ENCODE peak calls at places on chromosomes 6 and 20, in six cellular contexts. U is pancreas, O is endodermal cell, K is A549, Z is PC-3, T is ascending aorta. H is an unnamed sample.

GRCh38 chr6:28137458-28138020 is 4.1 kb upstream of the ZKSCAN8 start:
- DNase-seq in Z (no peak), U (no peak), K (no peak), T (no peak), O (no peak), H (no peak)

GRCh38 chr20:4814696-4815252 is 93.1 kb downstream of the PRND start:
- DNase-seq in Z (no peak), T (peak), K (no peak), O (no peak), U (peak), H (no peak)

GRCh38 chr20:43744966-43745733 is 18.3 kb upstream of the GTSF1L start:
- DNase-seq in K (no peak), U (peak), Z (no peak), O (peak), T (no peak), H (no peak)

GRCh38 chr6:127340171-127340570 is 3.2 kb downstream of the ECHDC1 start:
- DNase-seq in O (no peak), K (no peak), T (no peak), Z (no peak), U (no peak), H (no peak)

GRCh38 chr6:128244751-128245405 is 275.5 kb downstream of the PTPRK start:
- DNase-seq in U (no peak), O (no peak), Z (no peak), T (no peak), K (no peak), H (no peak)

GRCh38 chr6:35755525-35755924 is 18.7 kb downstream of the ARMC12 start:
- DNase-seq in U (no peak), O (no peak), K (no peak), Z (no peak), T (no peak), H (no peak)

GRCh38 chr6:424741-425417 is 33.3 kb downstream of the IRF4 start:
- DNase-seq in Z (no peak), O (no peak), T (no peak), U (no peak), K (no peak), H (no peak)

GRCh38 chr6:23659125-23659524 is 466.9 kb upstream of the NRSN1 start:
- DNase-seq in U (no peak), T (no peak), K (no peak), O (peak), Z (peak), H (peak)

GRCh38 chr6:121443953-121444590 is 8.6 kb downstream of the GJA1 start:
- DNase-seq in T (no peak), Z (no peak), U (no peak), K (no peak), O (no peak), H (no peak)

GRCh38 chr6:121439456-121440250 is 4.2 kb downstream of the GJA1 start:
- DNase-seq in U (no peak), O (no peak), K (no peak), T (no peak), Z (no peak), H (no peak)

GRCh38 chr6:121437861-121438651 is 2.6 kb downstream of the GJA1 start:
- DNase-seq in Z (peak), K (peak), T (peak), U (peak), O (peak), H (peak)

GRCh38 chr6:121441477-121441876 is 6.0 kb downstream of the GJA1 start:
- DNase-seq in K (no peak), O (no peak), U (no peak), Z (no peak), T (no peak), H (no peak)

GRCh38 chr6:121442591-121442990 is 7.1 kb downstream of the GJA1 start:
- DNase-seq in T (no peak), Z (no peak), O (no peak), U (no peak), K (no peak), H (peak)
- H3K4me3 ChIP-seq in T (peak), Z (no peak), O (peak), U (no peak), K (no peak), H (no peak)

DNA sequence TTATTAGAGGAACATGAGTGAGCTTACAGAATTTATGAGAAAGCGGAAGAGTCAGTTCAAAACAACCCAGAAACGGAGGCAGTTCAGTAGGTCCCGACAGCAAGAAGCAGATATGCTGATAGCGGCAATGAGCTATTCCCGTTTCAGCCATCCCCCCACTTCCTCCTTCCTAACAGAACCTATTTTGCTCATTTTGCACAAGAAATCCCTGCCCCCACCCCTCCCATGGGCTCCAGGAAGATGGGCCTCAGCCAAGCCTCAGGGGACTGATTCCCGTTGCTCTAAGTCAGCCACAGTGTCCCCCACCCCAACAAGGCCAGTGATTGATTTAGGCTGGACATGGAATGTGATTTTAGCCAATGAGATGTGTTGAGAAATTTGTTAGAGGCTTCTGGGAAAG is 157.5 kb downstream of the CEBPB start:
- DNase-seq in U (no peak), T (peak), O (peak), K (no peak), Z (no peak), H (peak)
- TF ChIP-seq CTCF in U (no peak), T (no peak), O (no peak), K (no peak), Z (no peak), H (no peak)

GRCh38 chr6:14622878-14623542 is 505.4 kb downstream of the CD83 start:
- DNase-seq in O (no peak), U (no peak), K (no peak), T (no peak), Z (no peak), H (no peak)

GRCh38 chr6:14621518-14621917 is 503.9 kb downstream of the CD83 start:
- DNase-seq in O (no peak), U (no peak), K (no peak), T (no peak), Z (no peak), H (peak)

GRCh38 chr6:14630136-14630535 is 512.6 kb downstream of the CD83 start:
- DNase-seq in K (no peak), T (no peak), U (no peak), Z (no peak), O (no peak), H (no peak)

GRCh38 chr6:14622135-14622534 is 504.6 kb downstream of the CD83 start:
- DNase-seq in T (no peak), O (no peak), U (peak), Z (no peak), K (peak), H (no peak)

GRCh38 chr6:14625173-14625895 is 507.8 kb downstream of the CD83 start:
- DNase-seq in K (no peak), T (no peak), U (no peak), O (no peak), Z (no peak), H (no peak)
- H3K27ac ChIP-seq in K (no peak), T (no peak), U (no peak), O (no peak), Z (no peak), H (no peak)

GRCh38 chr6:138970159-138970558 is 17.9 kb downstream of the REPS1 start:
- DNase-seq in T (no peak), U (no peak), Z (peak), O (no peak), K (no peak), H (no peak)

GRCh38 chr6:138970856-138971425 is 17.1 kb downstream of the REPS1 start:
- DNase-seq in O (no peak), K (no peak), Z (peak), T (peak), U (no peak), H (peak)

GRCh38 chr6:138971601-138972000 is 16.5 kb downstream of the REPS1 start:
- DNase-seq in U (no peak), K (no peak), O (peak), T (no peak), Z (no peak), H (no peak)

GRCh38 chr6:138973481-138974140 is 14.4 kb downstream of the REPS1 start:
- DNase-seq in O (no peak), K (no peak), U (no peak), T (no peak), Z (peak), H (peak)

GRCh38 chr6:138972226-138972665 is 15.8 kb downstream of the REPS1 start:
- DNase-seq in O (no peak), T (no peak), U (no peak), K (no peak), Z (peak), H (peak)
- H3K4me3 ChIP-seq in O (peak), T (no peak), U (no peak), K (no peak), Z (peak), H (no peak)

GRCh38 chr6:97653517-97653916 is 370.5 kb upstream of the MMS22L start:
- DNase-seq in U (no peak), T (no peak), K (no peak), Z (no peak), O (no peak), H (no peak)

GRCh38 chr6:97656236-97656635 is 373.2 kb upstream of the MMS22L start:
- DNase-seq in Z (no peak), O (no peak), T (no peak), K (no peak), U (no peak), H (no peak)

GRCh38 chr6:97656706-97657350 is 373.8 kb upstream of the MMS22L start:
- DNase-seq in K (no peak), T (no peak), Z (no peak), U (no peak), O (no peak), H (no peak)

GRCh38 chr6:97653076-97653475 is 370.1 kb upstream of the MMS22L start:
- DNase-seq in Z (no peak), O (no peak), K (no peak), U (no peak), T (no peak), H (no peak)

GRCh38 chr6:97654674-97655073 is 371.7 kb upstream of the MMS22L start:
- DNase-seq in Z (no peak), O (peak), U (no peak), K (no peak), T (no peak), H (no peak)
- TF ChIP-seq CTCF in Z (no peak), O (peak), U (no peak), K (no peak), T (no peak), H (no peak)

H was measured in fibroblast of lung.